ENCODE peak calls at places on chromosomes 6 and 20, in four cellular contexts. One of them, this sample, is unnamed.

GRCh38 chr20:20334489-20334888 is 33.4 kb upstream of the INSM1 start:
- DNase-seq in thoracic aorta: no peak
- DNase-seq in AG04450: no peak
- DNase-seq in foreskin fibroblast: no peak
- DNase-seq in this sample: no peak

GRCh38 chr6:80638222-80639055 is 532.0 kb downstream of the BCKDHB start:
- DNase-seq in thoracic aorta: no peak
- DNase-seq in AG04450: peak
- DNase-seq in foreskin fibroblast: peak
- DNase-seq in this sample: no peak

GRCh38 chr6:152129606-152130249 is 322.2 kb downstream of the ESR1 start:
- DNase-seq in thoracic aorta: no peak
- DNase-seq in AG04450: peak
- DNase-seq in foreskin fibroblast: peak
- DNase-seq in this sample: no peak

GRCh38 chr6:168261234-168261633 is 58.3 kb downstream of the DACT2 start:
- DNase-seq in thoracic aorta: no peak
- DNase-seq in AG04450: no peak
- DNase-seq in foreskin fibroblast: no peak
- DNase-seq in this sample: no peak

GRCh38 chr6:25882066-25882496 is 8.0 kb upstream of the SLC17A3 start:
- DNase-seq in thoracic aorta: no peak
- DNase-seq in AG04450: no peak
- DNase-seq in foreskin fibroblast: peak
- DNase-seq in this sample: peak

GRCh38 chr20:53900380-53900999 is 169.9 kb downstream of the BCAS1 start:
- DNase-seq in thoracic aorta: no peak
- DNase-seq in AG04450: no peak
- DNase-seq in foreskin fibroblast: peak
- DNase-seq in this sample: no peak

GRCh38 chr6:32954983-32955802 is 2.3 kb upstream of the HLA-DMA start:
- DNase-seq in thoracic aorta: no peak
- DNase-seq in AG04450: no peak
- DNase-seq in foreskin fibroblast: peak
- DNase-seq in this sample: no peak

GRCh38 chr6:79077680-79078056 is 386 bp downstream of the PHIP start:
- DNase-seq in thoracic aorta: peak
- DNase-seq in AG04450: no peak
- DNase-seq in foreskin fibroblast: no peak
- DNase-seq in this sample: no peak

GRCh38 chr6:154406301-154406700 is 49.7 kb upstream of the IPCEF1 start:
- DNase-seq in thoracic aorta: no peak
- DNase-seq in AG04450: no peak
- DNase-seq in foreskin fibroblast: no peak
- DNase-seq in this sample: no peak

GRCh38 chr6:147298461-147298860 is 94.2 kb downstream of the STXBP5 start:
- DNase-seq in thoracic aorta: no peak
- DNase-seq in AG04450: no peak
- DNase-seq in foreskin fibroblast: peak
- DNase-seq in this sample: no peak

GRCh38 chr20:53842301-53843099 is 227.9 kb downstream of the BCAS1 start:
- DNase-seq in thoracic aorta: no peak
- DNase-seq in AG04450: no peak
- DNase-seq in foreskin fibroblast: no peak
- DNase-seq in this sample: no peak

GRCh38 chr6:32167761-32168262 is 3.4 kb downstream of the EGFL8 start:
- DNase-seq in thoracic aorta: no peak
- DNase-seq in AG04450: no peak
- DNase-seq in foreskin fibroblast: no peak
- DNase-seq in this sample: no peak

GRCh38 chr20:34904202-34904621 is 27.8 kb downstream of the ACSS2 start:
- DNase-seq in thoracic aorta: no peak
- DNase-seq in AG04450: no peak
- DNase-seq in foreskin fibroblast: peak
- DNase-seq in this sample: no peak

GRCh38 chr6:29757701-29758293 is 34.6 kb downstream of the HLA-F start:
- DNase-seq in thoracic aorta: no peak
- DNase-seq in AG04450: no peak
- DNase-seq in foreskin fibroblast: no peak
- DNase-seq in this sample: no peak

GRCh38 chr6:163751032-163751525 is 336.6 kb downstream of the QKI start:
- DNase-seq in thoracic aorta: no peak
- DNase-seq in AG04450: no peak
- DNase-seq in foreskin fibroblast: no peak
- DNase-seq in this sample: no peak

GRCh38 chr6:135182120-135182992 is 1.2 kb downstream of the MYB start:
- DNase-seq in thoracic aorta: no peak
- DNase-seq in AG04450: no peak
- DNase-seq in foreskin fibroblast: peak
- DNase-seq in this sample: peak

DNA sequence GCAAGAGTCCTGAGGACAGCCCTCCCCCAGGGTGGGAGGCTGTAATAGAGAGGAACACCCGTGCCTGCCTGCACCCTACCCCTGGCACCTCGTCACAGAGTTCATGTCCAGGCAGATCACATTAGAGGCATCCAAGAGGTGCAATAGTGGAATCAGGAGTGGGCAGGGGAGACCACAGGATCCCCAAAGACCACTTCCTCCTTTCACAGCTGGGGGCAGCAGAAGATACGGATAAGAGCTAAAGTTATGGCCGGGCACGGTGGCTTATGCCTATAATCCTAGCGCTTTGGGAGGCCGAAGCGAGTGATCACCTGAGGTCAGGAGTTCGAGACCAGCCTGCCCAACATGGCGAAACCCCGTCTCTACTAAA is 1.5 kb upstream of the CAPN11 start:
- DNase-seq in thoracic aorta: no peak
- DNase-seq in AG04450: no peak
- DNase-seq in foreskin fibroblast: no peak
- DNase-seq in this sample: no peak
- TF ChIP-seq CTCF in thoracic aorta: no peak
- TF ChIP-seq CTCF in AG04450: no peak
- TF ChIP-seq CTCF in foreskin fibroblast: no peak
- TF ChIP-seq CTCF in this sample: no peak

DNA sequence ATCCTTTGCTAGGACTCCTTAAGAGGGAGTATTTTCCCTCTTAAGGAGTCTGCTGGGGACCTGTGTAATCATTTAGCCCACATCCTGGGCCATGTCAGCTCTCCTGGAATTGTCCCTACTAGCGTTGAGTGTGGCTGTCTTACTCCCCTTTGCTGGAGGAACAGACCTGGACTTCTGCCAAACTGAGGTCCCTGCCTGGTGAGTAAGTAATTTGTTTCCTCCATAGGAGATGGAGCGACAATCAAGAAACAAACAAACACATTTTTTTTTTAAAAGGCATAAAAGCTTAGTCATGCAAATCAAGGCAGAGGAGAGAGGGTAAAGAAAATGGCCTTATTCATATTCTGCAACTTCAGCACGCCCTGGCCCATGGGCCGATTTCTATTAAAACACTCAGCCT is 164.8 kb upstream of the SULF2 start:
- DNase-seq in thoracic aorta: no peak
- DNase-seq in AG04450: no peak
- DNase-seq in foreskin fibroblast: no peak
- DNase-seq in this sample: no peak
- TF ChIP-seq CTCF in thoracic aorta: no peak
- TF ChIP-seq CTCF in AG04450: no peak
- TF ChIP-seq CTCF in foreskin fibroblast: no peak
- TF ChIP-seq CTCF in this sample: no peak

GRCh38 chr6:128964771-128965170 is 81.8 kb downstream of the LAMA2 start:
- DNase-seq in thoracic aorta: no peak
- DNase-seq in AG04450: no peak
- DNase-seq in foreskin fibroblast: no peak
- DNase-seq in this sample: no peak
- TF ChIP-seq CTCF in thoracic aorta: no peak
- TF ChIP-seq CTCF in AG04450: no peak
- TF ChIP-seq CTCF in foreskin fibroblast: no peak
- TF ChIP-seq CTCF in this sample: no peak

DNA sequence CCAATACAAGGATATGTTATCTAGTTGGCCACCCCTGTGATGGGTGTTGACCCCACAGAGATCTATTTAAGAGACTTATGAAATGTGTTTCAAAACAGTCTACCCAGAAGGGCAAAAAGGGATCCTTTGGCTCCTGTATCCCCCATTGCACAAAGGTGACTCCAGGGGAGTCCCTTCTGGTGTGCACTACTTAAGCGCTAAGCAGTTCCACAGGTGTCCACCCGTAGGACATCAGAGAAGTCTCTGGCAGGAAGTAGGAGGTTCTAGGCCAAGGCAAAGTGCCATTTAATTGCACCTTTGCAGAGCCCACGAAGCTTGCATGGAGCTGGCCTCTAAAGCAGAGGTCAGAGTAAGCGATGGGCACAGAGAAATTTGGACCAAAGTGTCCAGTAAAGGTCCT is 147.7 kb downstream of the MRPL14 start:
- DNase-seq in thoracic aorta: no peak
- DNase-seq in AG04450: no peak
- DNase-seq in foreskin fibroblast: no peak
- DNase-seq in this sample: no peak
- TF ChIP-seq CTCF in thoracic aorta: no peak
- TF ChIP-seq CTCF in AG04450: no peak
- TF ChIP-seq CTCF in foreskin fibroblast: no peak
- TF ChIP-seq CTCF in this sample: no peak

DNA sequence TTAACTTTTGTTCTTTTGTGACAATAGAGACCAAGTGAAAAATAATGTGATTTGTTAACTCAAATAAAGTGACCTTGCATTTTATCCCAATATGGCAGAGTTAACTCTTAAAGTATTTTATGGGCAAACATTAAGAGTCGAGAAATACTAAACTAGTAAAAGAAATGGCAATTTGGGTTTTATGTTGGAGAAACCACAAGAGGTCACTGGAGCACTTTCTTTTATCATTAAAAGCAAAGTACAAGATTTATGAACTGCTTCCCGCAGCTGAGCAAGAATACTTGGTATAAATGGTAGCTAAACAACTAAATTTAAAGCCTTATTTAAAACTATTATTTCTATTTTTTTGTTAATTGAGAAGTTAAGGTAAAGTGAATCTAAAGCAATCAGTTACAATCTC is 33.5 kb upstream of the MCM9 start:
- DNase-seq in thoracic aorta: no peak
- DNase-seq in AG04450: no peak
- DNase-seq in foreskin fibroblast: peak
- DNase-seq in this sample: no peak
- TF ChIP-seq CTCF in thoracic aorta: peak
- TF ChIP-seq CTCF in AG04450: peak
- TF ChIP-seq CTCF in foreskin fibroblast: no peak
- TF ChIP-seq CTCF in this sample: peak

DNA sequence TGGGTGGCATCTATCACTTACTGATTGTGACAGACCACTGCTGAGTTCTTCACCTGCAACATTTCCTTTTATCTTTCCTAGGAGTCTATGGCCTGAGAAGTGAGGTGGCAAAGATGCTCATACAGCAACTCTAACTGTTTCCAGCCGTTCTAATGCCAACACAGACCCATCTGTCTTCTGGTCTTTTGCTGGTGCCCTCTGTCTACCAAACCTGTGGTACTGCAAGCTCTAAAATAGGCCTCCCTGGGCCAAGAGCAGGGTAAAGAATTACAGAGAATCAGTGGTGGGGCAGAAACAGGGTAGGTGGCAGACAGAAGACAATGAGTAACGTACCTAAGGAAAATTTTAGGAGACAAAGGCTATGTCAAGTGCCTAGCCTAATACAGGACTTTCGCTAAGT is 611.0 kb upstream of the FLRT3 start:
- DNase-seq in thoracic aorta: no peak
- DNase-seq in AG04450: no peak
- DNase-seq in foreskin fibroblast: no peak
- DNase-seq in this sample: no peak
- TF ChIP-seq CTCF in thoracic aorta: no peak
- TF ChIP-seq CTCF in AG04450: no peak
- TF ChIP-seq CTCF in foreskin fibroblast: no peak
- TF ChIP-seq CTCF in this sample: no peak

DNA sequence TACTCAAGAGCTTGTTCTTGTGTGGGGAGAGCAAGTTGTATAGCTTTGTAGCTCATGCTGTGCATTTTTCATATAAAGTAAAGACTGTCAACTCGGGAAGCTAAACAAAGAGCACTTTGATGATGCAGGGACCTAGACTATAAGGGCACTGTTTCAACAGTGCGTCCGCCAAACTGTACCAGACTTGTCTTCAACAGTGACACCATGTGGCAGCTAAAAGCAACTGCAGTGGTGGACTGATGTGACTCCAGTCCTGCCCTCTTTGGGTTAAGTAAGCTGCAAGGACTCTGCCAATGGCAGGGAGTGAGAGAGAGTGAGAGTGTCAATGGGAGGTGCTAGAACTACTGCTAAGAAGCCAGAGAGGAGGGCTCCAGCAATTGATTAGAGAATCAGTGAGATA is 48.1 kb upstream of the MC3R start:
- DNase-seq in thoracic aorta: no peak
- DNase-seq in AG04450: no peak
- DNase-seq in foreskin fibroblast: no peak
- DNase-seq in this sample: no peak
- TF ChIP-seq CTCF in thoracic aorta: no peak
- TF ChIP-seq CTCF in AG04450: no peak
- TF ChIP-seq CTCF in foreskin fibroblast: peak
- TF ChIP-seq CTCF in this sample: no peak

GRCh38 chr6:113414511-113414910 is 442.6 kb upstream of the MARCKS start:
- DNase-seq in thoracic aorta: no peak
- DNase-seq in AG04450: peak
- DNase-seq in foreskin fibroblast: peak
- DNase-seq in this sample: no peak
- TF ChIP-seq CTCF in thoracic aorta: peak
- TF ChIP-seq CTCF in AG04450: peak
- TF ChIP-seq CTCF in foreskin fibroblast: peak
- TF ChIP-seq CTCF in this sample: peak

This sample was measured in progenitor cell of endocrine pancreas.